ENCODE peak calls at places on chromosomes 12 and 14, in nine cellular contexts. One of them, this sample, is unnamed.
A peak's percentile ranks its signal among the peaks of the same experiment; 100 is the strongest.

GRCh38 chr14:74882103-74882920 is 596 bp downstream of the DLST start:
- DNase-seq in fibroblast of the aortic adventitia: peak; percentile 63
- DNase-seq in CD4-positive, alpha-beta T cell: peak; percentile 47
- DNase-seq in activated B cell treated with CpG ODN at 0.5 μM for 24 hours: no peak
- DNase-seq in AG10803: peak; percentile 52
- DNase-seq in astrocyte of the cerebellum: no peak
- DNase-seq in mammary epithelial cell: peak; percentile 66
- DNase-seq in tibial artery: peak; percentile 72
- DNase-seq in A549: peak; percentile 43
- DNase-seq in this sample: no peak

GRCh38 chr12:57276935-57277563 is 26.1 kb upstream of the STAC3 start:
- DNase-seq in AG10803: peak; percentile 25
- DNase-seq in CD4-positive, alpha-beta T cell: no peak
- DNase-seq in activated B cell treated with CpG ODN at 0.5 μM for 24 hours: no peak
- DNase-seq in tibial artery: no peak
- DNase-seq in fibroblast of the aortic adventitia: peak; percentile 40
- DNase-seq in A549: peak; percentile 34
- DNase-seq in astrocyte of the cerebellum: no peak
- DNase-seq in mammary epithelial cell: peak; percentile 7
- DNase-seq in this sample: no peak

GRCh38 chr12:117968084-117968789 is 553 bp downstream of the KSR2 start:
- DNase-seq in mammary epithelial cell: no peak
- DNase-seq in fibroblast of the aortic adventitia: no peak
- DNase-seq in AG10803: no peak
- DNase-seq in activated B cell treated with CpG ODN at 0.5 μM for 24 hours: no peak
- DNase-seq in CD4-positive, alpha-beta T cell: no peak
- DNase-seq in tibial artery: no peak
- DNase-seq in astrocyte of the cerebellum: no peak
- DNase-seq in A549: no peak
- DNase-seq in this sample: no peak

GRCh38 chr12:40141996-40142395 is 36.1 kb upstream of the SLC2A13 start:
- DNase-seq in tibial artery: no peak
- DNase-seq in astrocyte of the cerebellum: no peak
- DNase-seq in fibroblast of the aortic adventitia: no peak
- DNase-seq in AG10803: no peak
- DNase-seq in A549: no peak
- DNase-seq in activated B cell treated with CpG ODN at 0.5 μM for 24 hours: no peak
- DNase-seq in mammary epithelial cell: peak; percentile 42
- DNase-seq in CD4-positive, alpha-beta T cell: no peak
- DNase-seq in this sample: no peak

GRCh38 chr14:27929823-27930347 is 836.7 kb upstream of the FOXG1 start:
- DNase-seq in CD4-positive, alpha-beta T cell: no peak
- DNase-seq in activated B cell treated with CpG ODN at 0.5 μM for 24 hours: no peak
- DNase-seq in astrocyte of the cerebellum: no peak
- DNase-seq in tibial artery: no peak
- DNase-seq in AG10803: no peak
- DNase-seq in A549: no peak
- DNase-seq in fibroblast of the aortic adventitia: no peak
- DNase-seq in mammary epithelial cell: no peak
- DNase-seq in this sample: no peak

GRCh38 chr14:29908652-29909577 is 18.7 kb downstream of the PRKD1 start:
- DNase-seq in mammary epithelial cell: no peak
- DNase-seq in tibial artery: no peak
- DNase-seq in astrocyte of the cerebellum: no peak
- DNase-seq in CD4-positive, alpha-beta T cell: no peak
- DNase-seq in activated B cell treated with CpG ODN at 0.5 μM for 24 hours: no peak
- DNase-seq in fibroblast of the aortic adventitia: no peak
- DNase-seq in A549: no peak
- DNase-seq in AG10803: no peak
- DNase-seq in this sample: no peak

GRCh38 chr12:22974865-22975264 is 349.9 kb downstream of the ETNK1 start:
- DNase-seq in fibroblast of the aortic adventitia: peak; percentile 86
- DNase-seq in AG10803: peak; percentile 81
- DNase-seq in CD4-positive, alpha-beta T cell: no peak
- DNase-seq in mammary epithelial cell: peak; percentile 79
- DNase-seq in astrocyte of the cerebellum: peak; percentile 71
- DNase-seq in activated B cell treated with CpG ODN at 0.5 μM for 24 hours: no peak
- DNase-seq in tibial artery: no peak
- DNase-seq in A549: peak; percentile 15
- DNase-seq in this sample: no peak

GRCh38 chr14:105241641-105242040 is 6.7 kb upstream of the BTBD6 start:
- DNase-seq in activated B cell treated with CpG ODN at 0.5 μM for 24 hours: no peak
- DNase-seq in mammary epithelial cell: no peak
- DNase-seq in AG10803: no peak
- DNase-seq in fibroblast of the aortic adventitia: no peak
- DNase-seq in A549: no peak
- DNase-seq in tibial artery: no peak
- DNase-seq in CD4-positive, alpha-beta T cell: no peak
- DNase-seq in astrocyte of the cerebellum: no peak
- DNase-seq in this sample: no peak

GRCh38 chr14:80996049-80996901 is 40.9 kb downstream of the TSHR start:
- DNase-seq in A549: peak; percentile 65
- DNase-seq in mammary epithelial cell: peak; percentile 81
- DNase-seq in astrocyte of the cerebellum: peak; percentile 58
- DNase-seq in AG10803: peak; percentile 84
- DNase-seq in CD4-positive, alpha-beta T cell: no peak
- DNase-seq in tibial artery: no peak
- DNase-seq in fibroblast of the aortic adventitia: peak; percentile 90
- DNase-seq in activated B cell treated with CpG ODN at 0.5 μM for 24 hours: no peak
- DNase-seq in this sample: peak; percentile 4

GRCh38 chr12:113184900-113185179 is 438 bp downstream of the DDX54 start:
- DNase-seq in mammary epithelial cell: peak; percentile 89
- DNase-seq in tibial artery: peak; percentile 93
- DNase-seq in fibroblast of the aortic adventitia: peak; percentile 90
- DNase-seq in CD4-positive, alpha-beta T cell: peak; percentile 82
- DNase-seq in A549: peak; percentile 90
- DNase-seq in activated B cell treated with CpG ODN at 0.5 μM for 24 hours: peak; percentile 82
- DNase-seq in astrocyte of the cerebellum: peak; percentile 75
- DNase-seq in AG10803: peak; percentile 89
- DNase-seq in this sample: peak; percentile 91

GRCh38 chr12:123442774-123443173 is 6.3 kb upstream of the RILPL2 start:
- DNase-seq in mammary epithelial cell: no peak
- DNase-seq in activated B cell treated with CpG ODN at 0.5 μM for 24 hours: no peak
- DNase-seq in A549: no peak
- DNase-seq in AG10803: no peak
- DNase-seq in astrocyte of the cerebellum: no peak
- DNase-seq in fibroblast of the aortic adventitia: no peak
- DNase-seq in tibial artery: no peak
- DNase-seq in CD4-positive, alpha-beta T cell: no peak
- DNase-seq in this sample: no peak

GRCh38 chr12:15322164-15323054 is at the start of gene PTPRO:
- DNase-seq in mammary epithelial cell: peak; percentile 23
- DNase-seq in A549: no peak
- DNase-seq in fibroblast of the aortic adventitia: no peak
- DNase-seq in astrocyte of the cerebellum: no peak
- DNase-seq in AG10803: no peak
- DNase-seq in tibial artery: no peak
- DNase-seq in activated B cell treated with CpG ODN at 0.5 μM for 24 hours: no peak
- DNase-seq in CD4-positive, alpha-beta T cell: no peak
- DNase-seq in this sample: peak; percentile 5

GRCh38 chr12:14327717-14328116 is 37.8 kb upstream of the ATF7IP start:
- DNase-seq in astrocyte of the cerebellum: no peak
- DNase-seq in fibroblast of the aortic adventitia: peak; percentile 60
- DNase-seq in AG10803: peak; percentile 94
- DNase-seq in activated B cell treated with CpG ODN at 0.5 μM for 24 hours: no peak
- DNase-seq in CD4-positive, alpha-beta T cell: no peak
- DNase-seq in tibial artery: no peak
- DNase-seq in A549: no peak
- DNase-seq in mammary epithelial cell: no peak
- DNase-seq in this sample: no peak

GRCh38 chr12:84912191-84913142 is at the start of gene SLC6A15:
- DNase-seq in astrocyte of the cerebellum: peak; percentile 58
- DNase-seq in activated B cell treated with CpG ODN at 0.5 μM for 24 hours: no peak
- DNase-seq in A549: peak; percentile 53
- DNase-seq in tibial artery: peak; percentile 63
- DNase-seq in AG10803: peak; percentile 75
- DNase-seq in fibroblast of the aortic adventitia: peak; percentile 86
- DNase-seq in CD4-positive, alpha-beta T cell: no peak
- DNase-seq in mammary epithelial cell: peak; percentile 88
- DNase-seq in this sample: peak; percentile 14
- TF ChIP-seq CTCF in astrocyte of the cerebellum: peak; percentile 57
- TF ChIP-seq CTCF in activated B cell treated with CpG ODN at 0.5 μM for 24 hours: no peak
- TF ChIP-seq CTCF in A549: no peak
- TF ChIP-seq CTCF in tibial artery: no peak
- TF ChIP-seq CTCF in AG10803: peak; percentile 36
- TF ChIP-seq CTCF in fibroblast of the aortic adventitia: peak; percentile 76
- TF ChIP-seq CTCF in CD4-positive, alpha-beta T cell: no peak
- TF ChIP-seq CTCF in mammary epithelial cell: peak; percentile 74
- TF ChIP-seq CTCF in this sample: no peak

GRCh38 chr14:68716698-68717097 is 76.2 kb downstream of the ZFP36L1 start:
- DNase-seq in CD4-positive, alpha-beta T cell: no peak
- DNase-seq in mammary epithelial cell: no peak
- DNase-seq in activated B cell treated with CpG ODN at 0.5 μM for 24 hours: no peak
- DNase-seq in astrocyte of the cerebellum: no peak
- DNase-seq in tibial artery: no peak
- DNase-seq in AG10803: no peak
- DNase-seq in fibroblast of the aortic adventitia: no peak
- DNase-seq in A549: no peak
- DNase-seq in this sample: no peak

GRCh38 chr14:68719634-68720384 is 73.1 kb downstream of the ZFP36L1 start:
- DNase-seq in CD4-positive, alpha-beta T cell: no peak
- DNase-seq in AG10803: no peak
- DNase-seq in astrocyte of the cerebellum: no peak
- DNase-seq in tibial artery: no peak
- DNase-seq in mammary epithelial cell: no peak
- DNase-seq in fibroblast of the aortic adventitia: no peak
- DNase-seq in A549: no peak
- DNase-seq in activated B cell treated with CpG ODN at 0.5 μM for 24 hours: no peak
- DNase-seq in this sample: no peak

GRCh38 chr14:68715032-68715924 is 77.6 kb downstream of the ZFP36L1 start:
- DNase-seq in A549: no peak
- DNase-seq in fibroblast of the aortic adventitia: no peak
- DNase-seq in tibial artery: no peak
- DNase-seq in AG10803: peak; percentile 48
- DNase-seq in CD4-positive, alpha-beta T cell: no peak
- DNase-seq in activated B cell treated with CpG ODN at 0.5 μM for 24 hours: no peak
- DNase-seq in mammary epithelial cell: peak; percentile 82
- DNase-seq in astrocyte of the cerebellum: no peak
- DNase-seq in this sample: no peak

GRCh38 chr14:68722186-68722585 is 70.7 kb downstream of the ZFP36L1 start:
- DNase-seq in astrocyte of the cerebellum: no peak
- DNase-seq in fibroblast of the aortic adventitia: no peak
- DNase-seq in activated B cell treated with CpG ODN at 0.5 μM for 24 hours: no peak
- DNase-seq in AG10803: no peak
- DNase-seq in mammary epithelial cell: no peak
- DNase-seq in A549: no peak
- DNase-seq in tibial artery: no peak
- DNase-seq in CD4-positive, alpha-beta T cell: no peak
- DNase-seq in this sample: no peak

DNA sequence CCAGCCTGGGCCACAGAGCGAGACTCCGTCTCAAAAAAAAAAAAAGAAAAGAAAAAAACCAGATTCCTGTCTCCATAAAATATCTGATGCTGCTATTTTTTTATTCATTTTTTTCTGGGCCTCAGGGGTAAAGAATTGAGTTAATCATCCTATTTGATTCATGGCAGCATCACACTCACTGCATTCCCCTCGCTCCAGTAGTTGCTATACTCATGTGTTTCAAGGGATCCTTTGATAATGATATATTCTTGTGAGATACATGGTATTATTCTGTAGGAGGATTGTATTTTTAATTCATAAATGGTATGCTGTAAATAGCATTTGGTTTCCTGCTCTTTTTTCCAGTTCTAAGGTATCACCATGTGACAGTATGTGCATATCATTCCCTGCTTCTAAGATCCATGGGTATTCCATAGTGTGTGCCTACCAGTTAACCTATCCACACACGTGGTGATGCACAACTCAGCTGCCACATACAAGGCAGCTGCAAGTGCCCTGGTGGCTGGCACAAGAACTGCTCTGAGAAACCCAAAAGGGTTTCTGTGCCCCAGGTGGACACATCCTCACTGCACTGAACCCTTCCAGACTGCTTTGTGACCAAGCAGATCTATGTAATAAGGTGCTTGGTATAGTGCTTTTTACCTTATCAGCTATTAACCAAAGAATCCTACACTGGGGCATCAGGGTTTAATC is 74.7 kb downstream of the ZFP36L1 start:
- DNase-seq in CD4-positive, alpha-beta T cell: no peak
- DNase-seq in fibroblast of the aortic adventitia: no peak
- DNase-seq in activated B cell treated with CpG ODN at 0.5 μM for 24 hours: no peak
- DNase-seq in AG10803: no peak
- DNase-seq in mammary epithelial cell: no peak
- DNase-seq in astrocyte of the cerebellum: no peak
- DNase-seq in tibial artery: no peak
- DNase-seq in A549: peak; percentile 36
- DNase-seq in this sample: no peak
- TF ChIP-seq CTCF in CD4-positive, alpha-beta T cell: peak; percentile 13
- TF ChIP-seq CTCF in fibroblast of the aortic adventitia: peak; percentile 37
- TF ChIP-seq CTCF in activated B cell treated with CpG ODN at 0.5 μM for 24 hours: no peak
- TF ChIP-seq CTCF in AG10803: peak; percentile 30
- TF ChIP-seq CTCF in mammary epithelial cell: peak; percentile 54
- TF ChIP-seq CTCF in astrocyte of the cerebellum: peak; percentile 21
- TF ChIP-seq CTCF in tibial artery: no peak
- TF ChIP-seq CTCF in A549: peak; percentile 9
- TF ChIP-seq CTCF in this sample: peak; percentile 54

DNA sequence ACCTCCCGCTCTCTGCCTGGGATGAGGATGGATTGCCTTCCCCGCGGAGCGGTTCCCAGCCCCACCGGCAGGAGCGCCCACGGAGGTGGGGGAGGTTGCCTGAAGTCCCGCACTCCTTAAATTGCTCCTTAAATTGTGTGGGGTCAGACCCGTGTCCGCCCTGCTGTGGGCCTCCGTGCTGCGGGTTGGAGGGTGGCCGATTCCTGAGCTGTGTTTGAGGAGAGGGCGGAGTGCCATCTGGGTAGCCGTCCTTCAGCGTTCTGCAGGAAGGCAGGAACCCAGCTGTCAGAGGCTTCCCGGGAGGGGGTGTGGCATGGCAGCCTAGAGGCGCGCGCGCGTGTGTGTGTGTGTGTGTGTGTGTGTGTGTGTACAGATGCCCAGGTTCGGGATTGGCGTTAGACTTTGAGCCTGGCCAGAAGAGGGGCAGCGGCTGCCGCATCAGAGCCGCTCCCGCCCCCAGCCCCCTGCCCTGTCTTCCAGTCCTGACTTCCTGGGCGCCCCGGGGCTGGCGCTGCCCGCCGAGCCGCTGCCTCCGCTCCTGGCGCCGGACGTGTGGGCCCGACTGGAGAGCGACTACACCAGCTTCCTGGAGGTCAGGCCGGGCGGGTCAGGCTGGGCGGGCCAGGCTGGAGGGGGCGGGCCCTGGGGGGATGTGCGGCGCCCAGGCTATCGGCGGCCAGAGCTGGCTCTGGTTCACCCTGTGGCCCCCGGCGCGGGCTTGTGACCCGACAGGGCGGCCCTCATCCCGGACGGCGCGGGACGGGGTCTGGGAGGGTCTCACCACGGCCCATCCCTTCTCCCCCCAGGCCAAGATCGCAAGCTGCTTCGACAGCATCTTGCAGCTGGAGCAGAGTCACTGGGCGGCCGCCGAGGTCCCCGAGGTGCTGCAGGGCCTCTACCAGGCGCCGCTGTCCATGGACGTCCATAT is 9.2 kb downstream of the EXOC3L4 start:
- DNase-seq in AG10803: peak; percentile 66
- DNase-seq in fibroblast of the aortic adventitia: peak; percentile 55
- DNase-seq in mammary epithelial cell: peak; percentile 48
- DNase-seq in A549: peak; percentile 88
- DNase-seq in astrocyte of the cerebellum: no peak
- DNase-seq in activated B cell treated with CpG ODN at 0.5 μM for 24 hours: no peak
- DNase-seq in tibial artery: no peak
- DNase-seq in CD4-positive, alpha-beta T cell: no peak
- DNase-seq in this sample: no peak
- TF ChIP-seq CTCF in AG10803: peak; percentile 43
- TF ChIP-seq CTCF in fibroblast of the aortic adventitia: peak; percentile 53
- TF ChIP-seq CTCF in mammary epithelial cell: no peak
- TF ChIP-seq CTCF in A549: peak; percentile 8
- TF ChIP-seq CTCF in astrocyte of the cerebellum: peak; percentile 30
- TF ChIP-seq CTCF in activated B cell treated with CpG ODN at 0.5 μM for 24 hours: no peak
- TF ChIP-seq CTCF in tibial artery: no peak
- TF ChIP-seq CTCF in CD4-positive, alpha-beta T cell: no peak
- TF ChIP-seq CTCF in this sample: no peak

GRCh38 chr12:1302471-1302870 is 291.9 kb downstream of the FBXL14 start:
- DNase-seq in A549: no peak
- DNase-seq in fibroblast of the aortic adventitia: no peak
- DNase-seq in activated B cell treated with CpG ODN at 0.5 μM for 24 hours: no peak
- DNase-seq in CD4-positive, alpha-beta T cell: no peak
- DNase-seq in AG10803: no peak
- DNase-seq in tibial artery: no peak
- DNase-seq in mammary epithelial cell: no peak
- DNase-seq in astrocyte of the cerebellum: no peak
- DNase-seq in this sample: no peak
- TF ChIP-seq CTCF in A549: no peak
- TF ChIP-seq CTCF in fibroblast of the aortic adventitia: no peak
- TF ChIP-seq CTCF in activated B cell treated with CpG ODN at 0.5 μM for 24 hours: no peak
- TF ChIP-seq CTCF in CD4-positive, alpha-beta T cell: no peak
- TF ChIP-seq CTCF in AG10803: no peak
- TF ChIP-seq CTCF in tibial artery: no peak
- TF ChIP-seq CTCF in mammary epithelial cell: no peak
- TF ChIP-seq CTCF in astrocyte of the cerebellum: no peak
- TF ChIP-seq CTCF in this sample: no peak

This sample was measured in GM06990.